ENCODE peak calls at places on chromosomes 3 and 15, in ten cellular contexts. W, T, K, N, E, Y, D, L, J and C are unnamed samples.

GRCh38 chr3:30738605-30739004 is 132.2 kb downstream of the TGFBR2 start:
- DNase-seq in W (no peak), T (no peak), K (no peak), N (no peak), E (no peak), Y (no peak), D (no peak), L (no peak), J (no peak), C (no peak)

GRCh38 chr15:59553879-59554735 is 57.5 kb upstream of the GCNT3 start:
- DNase-seq in W (peak), T (peak), K (no peak), N (no peak), E (peak), Y (no peak), D (no peak), L (peak), J (peak), C (peak)

GRCh38 chr3:196712514-196713413 is 587 bp downstream of the PIGX start:
- DNase-seq in W (peak), T (peak), K (peak), N (peak), E (peak), Y (no peak), D (no peak), L (peak), J (peak), C (peak)

GRCh38 chr3:108118038-108118727 is 27.4 kb upstream of the CD47 start:
- DNase-seq in W (no peak), T (no peak), K (no peak), N (no peak), E (no peak), Y (no peak), D (no peak), L (no peak), J (no peak), C (no peak)

GRCh38 chr15:87579537-87579936 is 677.0 kb downstream of the NTRK3 start:
- DNase-seq in W (peak), T (no peak), K (no peak), N (no peak), E (no peak), Y (no peak), D (no peak), L (no peak), J (no peak), C (no peak)

GRCh38 chr3:48891606-48892005 is 7.1 kb downstream of the SLC25A20 start:
- DNase-seq in W (no peak), T (no peak), K (no peak), N (no peak), E (no peak), Y (no peak), D (no peak), L (no peak), J (no peak), C (no peak)

GRCh38 chr3:45967724-45968123 is 24.5 kb downstream of the CXCR6 start:
- DNase-seq in W (no peak), T (no peak), K (no peak), N (no peak), E (no peak), Y (no peak), D (no peak), L (no peak), J (no peak), C (no peak)

GRCh38 chr15:57090460-57090859 is 172.0 kb downstream of the TCF12 start:
- DNase-seq in W (no peak), T (peak), K (no peak), N (no peak), E (no peak), Y (no peak), D (no peak), L (no peak), J (no peak), C (peak)

GRCh38 chr3:45647148-45647619 is 42.0 kb upstream of the SACM1L start:
- DNase-seq in W (peak), T (peak), K (no peak), N (no peak), E (peak), Y (no peak), D (no peak), L (peak), J (peak), C (peak)

GRCh38 chr3:109257269-109257668 is 59.0 kb downstream of the DPPA2 start:
- DNase-seq in W (no peak), T (peak), K (no peak), N (no peak), E (peak), Y (no peak), D (no peak), L (peak), J (peak), C (peak)

GRCh38 chr15:37015025-37015424 is 85.3 kb downstream of the MEIS2 start:
- DNase-seq in W (peak), T (no peak), K (peak), N (no peak), E (peak), Y (peak), D (no peak), L (peak), J (peak), C (peak)

GRCh38 chr3:33737146-33737545 is 19.1 kb upstream of the CLASP2 start:
- DNase-seq in W (no peak), T (no peak), K (no peak), N (no peak), E (no peak), Y (no peak), D (no peak), L (no peak), J (no peak), C (no peak)

GRCh38 chr15:60708684-60709083 is 229.7 kb upstream of the ICE2 start:
- DNase-seq in W (no peak), T (peak), K (peak), N (no peak), E (peak), Y (no peak), D (no peak), L (no peak), J (peak), C (peak)

GRCh38 chr3:83218383-83219200 is 1457.1 kb upstream of the GBE1 start:
- DNase-seq in W (no peak), T (no peak), K (no peak), N (no peak), E (no peak), Y (no peak), D (no peak), L (no peak), J (no peak), C (no peak)

DNA sequence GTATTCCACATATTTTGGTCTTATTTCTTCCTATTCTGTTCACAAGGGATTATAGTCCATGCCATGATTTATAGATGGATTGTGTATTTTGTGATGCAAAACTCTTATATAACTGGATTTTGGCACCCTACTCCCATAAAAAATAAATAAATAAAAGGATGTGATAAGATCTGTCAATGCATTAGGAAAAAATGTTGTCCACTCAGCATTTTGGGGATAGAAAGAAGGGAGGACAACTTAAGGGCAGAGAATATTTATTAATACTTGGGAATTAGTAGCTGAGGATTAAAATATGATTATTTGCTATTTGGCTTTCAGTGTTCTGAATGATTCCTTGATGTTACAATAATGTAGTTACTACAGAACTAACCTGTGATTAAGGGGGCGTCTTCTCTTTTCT is 682.6 kb downstream of the ZBBX start:
- DNase-seq in W (no peak), T (no peak), K (no peak), N (no peak), E (no peak), Y (no peak), D (no peak), L (no peak), J (no peak), C (no peak)
- TF ChIP-seq CTCF in W (no peak), T (no peak), K (no peak), N (no peak), E (no peak), Y (no peak), D (no peak), L (no peak), J (no peak), C (no peak)

DNA sequence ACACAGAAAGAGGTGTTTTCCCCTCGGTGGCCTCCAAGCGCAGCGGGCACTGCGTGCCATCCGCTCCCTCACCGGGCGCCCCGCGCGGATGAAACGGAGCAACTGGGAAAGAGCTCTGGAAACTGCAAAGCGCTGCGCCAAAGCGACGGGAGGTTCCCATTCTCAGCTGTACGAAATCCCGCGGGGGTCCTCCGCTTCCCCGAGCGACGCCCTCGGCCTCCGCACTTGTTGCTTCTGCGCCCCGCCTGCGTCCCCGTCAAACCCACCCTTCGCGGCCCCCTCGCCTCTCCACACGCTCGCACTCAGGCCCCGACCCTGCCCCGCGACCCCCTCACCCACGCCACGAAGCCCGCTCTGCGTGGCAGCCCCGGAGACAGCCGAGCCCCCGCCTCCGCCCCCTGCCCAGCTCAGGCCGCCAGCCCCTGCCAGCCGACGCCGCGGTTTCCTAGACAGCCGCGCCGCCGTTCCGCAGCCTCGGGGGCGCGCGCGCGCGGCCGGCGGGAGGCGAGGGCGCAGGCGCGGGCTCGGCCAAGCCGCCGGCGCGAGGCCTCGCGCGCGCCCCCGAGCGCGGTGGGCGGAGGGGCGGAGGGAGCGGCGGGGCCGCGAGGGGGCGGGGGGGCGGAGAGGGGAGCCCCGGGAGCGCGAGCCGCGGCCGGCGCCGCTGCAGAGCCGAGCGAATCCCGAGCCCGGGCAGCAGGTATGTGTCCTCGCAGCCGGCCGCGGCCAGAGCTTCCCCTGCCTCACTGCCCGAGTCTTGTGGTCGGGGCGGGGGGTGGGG is at the start of gene TMEM266:
- DNase-seq in W (no peak), T (peak), K (peak), N (no peak), E (peak), Y (no peak), D (peak), L (peak), J (no peak), C (peak)
- TF ChIP-seq CTCF in W (peak), T (no peak), K (no peak), N (no peak), E (no peak), Y (no peak), D (no peak), L (no peak), J (no peak), C (no peak)

GRCh38 chr15:69045810-69046209 is 31.3 kb downstream of the NOX5 start:
- DNase-seq in W (no peak), T (peak), K (no peak), N (no peak), E (peak), Y (no peak), D (no peak), L (peak), J (peak), C (peak)
- TF ChIP-seq CTCF in W (no peak), T (peak), K (no peak), N (no peak), E (peak), Y (no peak), D (no peak), L (peak), J (peak), C (peak)

DNA sequence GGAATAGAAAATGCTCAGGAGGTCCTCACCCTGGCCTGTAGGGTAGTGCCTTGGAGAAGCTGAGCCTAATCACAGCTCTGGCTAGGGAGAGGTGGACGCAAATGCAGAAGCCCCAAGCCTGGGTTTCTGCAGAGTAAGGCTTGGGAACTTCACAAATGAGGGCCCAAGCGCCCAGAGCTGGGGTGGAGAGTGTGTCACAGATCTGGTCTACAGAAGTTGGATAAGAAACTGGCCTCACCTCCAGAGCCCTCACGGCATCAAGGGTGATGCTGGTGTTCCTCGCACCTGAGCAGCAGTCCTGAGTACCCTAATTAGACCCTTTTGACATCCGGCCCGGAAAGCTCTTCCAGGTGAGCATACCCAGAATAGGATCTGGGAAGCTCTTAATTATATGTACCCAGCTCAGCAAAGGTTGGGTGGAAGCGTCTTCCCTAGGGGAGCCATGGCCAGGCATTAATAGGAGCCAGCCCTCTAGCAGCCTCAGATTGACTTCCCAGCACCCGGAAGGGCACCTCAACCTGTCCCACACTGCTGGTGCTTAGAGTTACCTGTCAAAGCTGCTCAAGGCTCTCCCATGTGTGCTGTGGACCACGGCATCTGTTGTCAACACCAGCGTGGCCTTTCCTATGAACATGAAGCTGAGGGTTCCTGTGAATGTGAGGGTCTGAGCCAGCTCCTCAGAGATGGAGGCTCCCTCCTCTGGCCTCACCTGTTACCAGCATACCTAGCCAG is 31.8 kb downstream of the RBM5 start:
- DNase-seq in W (no peak), T (no peak), K (no peak), N (no peak), E (no peak), Y (no peak), D (peak), L (no peak), J (no peak), C (no peak)
- TF ChIP-seq CTCF in W (no peak), T (no peak), K (no peak), N (no peak), E (no peak), Y (no peak), D (no peak), L (no peak), J (no peak), C (no peak)

GRCh38 chr15:47027322-47027946 is 689.9 kb upstream of the SEMA6D start:
- DNase-seq in W (peak), T (no peak), K (no peak), N (no peak), E (no peak), Y (no peak), D (no peak), L (no peak), J (no peak), C (no peak)
- TF ChIP-seq CTCF in W (no peak), T (no peak), K (no peak), N (no peak), E (no peak), Y (no peak), D (no peak), L (peak), J (no peak), C (no peak)

GRCh38 chr15:91099616-91100560 is at the start of gene SV2B:
- DNase-seq in W (peak), T (peak), K (peak), N (peak), E (peak), Y (no peak), D (peak), L (peak), J (peak), C (peak)
- TF ChIP-seq CTCF in W (peak), T (peak), K (no peak), N (no peak), E (peak), Y (no peak), D (no peak), L (no peak), J (peak), C (no peak)